ENCODE peak calls at places on chromosomes 4 and X, in eight cellular contexts. T, N, E, X, A, H, U and K are unnamed samples.

GRCh38 chr4:154549894-154550790 is at the start of gene PLRG1:
- DNase-seq in U (peak), X (peak), N (peak), T (peak), E (peak), H (peak), A (peak), K (peak)

GRCh38 chr4:184252136-184253071 is 34.7 kb upstream of the ENPP6 start:
- DNase-seq in H (no peak), A (no peak), E (no peak), N (no peak), T (no peak), X (no peak), U (peak), K (no peak)

GRCh38 chrX:77346859-77347258 is 100.3 kb upstream of the FGF16 start:
- DNase-seq in E (no peak), X (no peak), N (no peak), A (no peak), T (no peak), U (no peak), H (no peak), K (no peak)

GRCh38 chrX:21930986-21931385 is 9.5 kb upstream of the SMS start:
- DNase-seq in H (no peak), E (no peak), U (no peak), T (no peak), A (no peak), X (no peak), N (no peak), K (no peak)

GRCh38 chr4:38572798-38573197 is 91.2 kb upstream of the KLF3 start:
- DNase-seq in U (no peak), A (no peak), X (no peak), E (no peak), T (no peak), N (no peak), H (no peak), K (no peak)

GRCh38 chrX:17496407-17496806 is 121.4 kb downstream of the NHS start:
- DNase-seq in U (no peak), E (no peak), N (no peak), T (no peak), X (no peak), A (no peak), H (no peak), K (no peak)

GRCh38 chr4:86706923-86707597 is 112.9 kb downstream of the PTPN13 start:
- DNase-seq in U (no peak), A (no peak), E (no peak), N (no peak), H (no peak), X (no peak), T (no peak), K (no peak)

GRCh38 chrX:56248492-56248891 is 16.3 kb downstream of the KLF8 start:
- DNase-seq in U (peak), A (peak), H (peak), E (peak), N (peak), X (peak), T (peak), K (peak)

GRCh38 chr4:142883433-142883832 is 37.3 kb upstream of the INPP4B start:
- DNase-seq in E (peak), U (no peak), X (no peak), A (no peak), N (no peak), T (peak), H (no peak), K (peak)

DNA sequence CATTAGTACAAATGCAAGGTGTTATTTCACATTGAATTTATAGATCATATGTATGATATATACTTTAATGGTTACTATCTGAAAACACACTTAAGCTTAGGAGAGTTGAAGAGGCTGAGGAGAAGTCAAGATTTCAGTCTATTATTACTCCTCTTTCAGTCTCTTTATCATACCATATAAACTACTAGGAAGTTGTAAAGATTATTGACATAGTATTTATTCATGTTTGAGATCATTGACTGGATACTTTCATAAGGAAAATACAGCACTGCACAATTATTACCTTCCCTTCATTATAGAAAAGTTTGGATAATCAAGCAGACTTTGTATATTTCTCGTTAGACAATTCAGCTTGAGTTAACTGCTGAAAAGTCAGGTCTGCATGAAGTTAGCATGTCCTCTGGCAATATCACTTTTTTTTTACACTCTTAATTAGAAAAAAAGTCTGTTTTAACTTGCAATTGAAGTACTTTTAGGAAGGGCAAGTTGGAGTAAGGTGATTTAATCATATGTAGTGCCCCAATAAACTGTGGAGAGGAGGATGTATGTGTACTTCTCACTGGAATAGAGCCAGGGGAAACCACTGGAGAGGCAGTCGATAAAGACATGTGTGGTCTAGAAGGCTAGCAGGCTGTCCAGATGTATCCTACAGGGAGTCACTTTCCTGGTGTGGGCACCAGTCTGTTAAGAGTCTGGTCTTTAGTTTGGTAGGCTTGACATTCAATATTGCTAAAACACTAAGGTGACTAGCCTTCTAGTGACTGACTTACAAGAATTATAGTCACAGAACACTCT is 9.8 kb upstream of the SGMS2 start:
- DNase-seq in H (no peak), X (no peak), E (no peak), T (peak), A (no peak), N (no peak), U (no peak), K (no peak)
- H2AFZ ChIP-seq in H (no peak), X (no peak), E (no peak), T (no peak), A (no peak), N (no peak), U (no peak), K (no peak)

GRCh38 chr4:150173854-150174398 is 95.7 kb downstream of the DCLK2 start:
- DNase-seq in U (no peak), A (no peak), H (no peak), N (no peak), T (peak), E (no peak), X (no peak), K (no peak)
- TF ChIP-seq POLR2AphosphoS5 in U (no peak), A (no peak), H (no peak), N (no peak), T (peak), E (no peak), X (no peak), K (no peak)

DNA sequence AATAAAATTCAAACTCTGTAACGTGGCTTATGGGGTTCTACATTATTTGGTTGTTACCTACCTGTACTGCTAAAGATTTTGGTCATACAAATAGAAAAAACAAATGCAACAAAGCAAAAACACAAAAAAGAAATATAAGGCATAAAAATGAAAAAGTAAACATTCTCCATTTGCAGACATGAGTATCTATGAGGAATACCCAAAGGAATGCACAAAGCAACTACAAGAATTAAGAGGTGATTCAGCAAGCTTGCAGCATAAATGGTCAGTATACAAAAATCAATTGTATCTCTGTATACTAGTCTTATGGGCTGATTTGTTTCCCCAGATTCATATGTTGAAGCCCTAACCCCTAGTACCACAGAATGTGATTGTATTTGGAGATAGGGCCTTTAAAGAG is 3.6 kb upstream of the PDE5A start:
- DNase-seq in N (no peak), A (no peak), H (no peak), T (no peak), X (no peak), E (no peak), U (no peak), K (no peak)
- H3K4me2 ChIP-seq in N (no peak), A (no peak), H (no peak), T (no peak), X (no peak), E (no peak), U (no peak), K (no peak)

GRCh38 chrX:153557618-153558017 is 40.2 kb downstream of the ATP2B3 start:
- DNase-seq in T (no peak), N (no peak), U (no peak), E (no peak), X (no peak), A (no peak), H (no peak), K (no peak)

GRCh38 chrX:153551135-153551534 is 33.7 kb downstream of the ATP2B3 start:
- DNase-seq in H (no peak), N (no peak), T (no peak), U (no peak), A (no peak), E (no peak), X (no peak), K (no peak)

GRCh38 chrX:153556767-153557166 is 39.3 kb downstream of the ATP2B3 start:
- DNase-seq in H (no peak), X (no peak), U (no peak), T (no peak), E (no peak), A (no peak), N (no peak), K (no peak)

GRCh38 chrX:153549807-153550206 is 32.4 kb downstream of the ATP2B3 start:
- DNase-seq in A (no peak), U (peak), N (no peak), T (no peak), H (no peak), E (no peak), X (no peak), K (peak)

DNA sequence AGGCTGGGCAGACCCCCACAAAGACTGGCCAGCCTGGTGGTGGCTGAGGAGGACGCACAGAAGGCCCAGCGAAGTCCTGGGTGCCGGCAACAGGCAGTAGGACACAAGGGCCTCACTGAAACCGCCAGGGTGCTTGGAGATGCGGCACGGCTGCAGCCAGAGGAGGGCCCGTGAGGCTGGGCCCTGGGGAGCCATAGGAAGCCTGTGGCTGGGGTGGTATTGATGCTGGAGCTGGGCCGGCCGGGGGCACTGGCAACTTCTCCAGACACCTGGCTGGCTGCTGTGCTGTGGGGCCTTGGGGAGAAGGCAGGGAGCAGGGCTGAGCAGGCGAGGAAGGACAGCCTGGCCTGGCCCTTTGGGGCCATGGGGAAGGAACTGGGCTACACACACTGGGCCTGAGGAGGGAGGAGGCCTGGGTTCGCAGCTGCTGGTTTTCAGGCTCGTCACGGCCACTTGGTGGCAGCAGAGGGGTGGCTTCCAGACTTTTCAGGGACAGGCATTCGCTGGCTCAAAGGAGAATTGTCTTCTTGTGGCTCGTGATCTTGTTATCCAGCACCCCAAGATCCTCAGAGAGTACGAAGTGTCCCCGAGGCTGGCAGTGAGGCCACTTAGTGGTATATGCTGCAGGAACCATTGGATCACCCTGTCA is 37.2 kb downstream of the ATP2B3 start:
- DNase-seq in A (no peak), E (peak), T (peak), U (peak), N (peak), X (peak), H (peak), K (peak)
- H2AFZ ChIP-seq in A (no peak), E (no peak), T (no peak), U (no peak), N (no peak), X (no peak), H (no peak), K (no peak)

DNA sequence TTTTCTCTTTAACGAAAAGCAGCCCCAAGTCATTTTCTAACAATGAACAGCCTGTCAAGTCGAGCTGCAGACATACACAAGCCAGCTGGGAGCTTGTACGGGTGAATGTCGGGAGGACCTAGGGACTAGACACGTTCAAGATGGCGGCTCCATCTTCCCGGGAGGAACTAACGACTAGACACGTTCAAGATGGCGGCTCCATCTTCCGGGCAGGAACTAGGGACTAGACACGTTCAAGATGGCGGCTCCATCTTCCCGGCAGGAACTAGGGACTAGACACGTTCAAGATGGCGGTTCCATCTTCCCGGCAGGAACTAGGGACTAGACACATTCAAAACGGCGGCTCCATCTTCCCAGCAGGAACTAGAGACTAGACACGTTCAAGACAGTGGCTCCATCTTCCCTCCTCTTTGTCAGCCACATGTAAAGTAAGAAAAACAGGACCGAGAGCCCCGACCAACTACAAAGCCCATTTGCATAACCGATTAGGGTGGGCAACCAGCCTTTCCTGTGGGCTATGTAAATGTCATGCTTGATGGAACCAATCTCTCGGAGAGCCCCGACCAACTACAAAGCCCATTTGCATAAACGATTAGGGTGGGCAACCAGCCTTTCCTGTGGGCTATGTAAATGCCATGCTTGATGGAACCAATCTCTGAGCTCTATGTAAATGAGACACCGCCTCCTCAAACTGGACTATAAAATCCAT is 175.5 kb downstream of the DHRSX start:
- DNase-seq in T (peak), N (peak), H (no peak), X (peak), U (no peak), A (peak), E (no peak), K (no peak)
- TF ChIP-seq POLR2AphosphoS5 in T (no peak), N (no peak), H (no peak), X (peak), U (no peak), A (peak), E (no peak), K (no peak)

GRCh38 chr4:59553739-59554126 is 1646.4 kb upstream of the ADGRL3 start:
- DNase-seq in H (no peak), U (no peak), N (no peak), E (no peak), A (no peak), X (no peak), T (peak), K (no peak)

DNA sequence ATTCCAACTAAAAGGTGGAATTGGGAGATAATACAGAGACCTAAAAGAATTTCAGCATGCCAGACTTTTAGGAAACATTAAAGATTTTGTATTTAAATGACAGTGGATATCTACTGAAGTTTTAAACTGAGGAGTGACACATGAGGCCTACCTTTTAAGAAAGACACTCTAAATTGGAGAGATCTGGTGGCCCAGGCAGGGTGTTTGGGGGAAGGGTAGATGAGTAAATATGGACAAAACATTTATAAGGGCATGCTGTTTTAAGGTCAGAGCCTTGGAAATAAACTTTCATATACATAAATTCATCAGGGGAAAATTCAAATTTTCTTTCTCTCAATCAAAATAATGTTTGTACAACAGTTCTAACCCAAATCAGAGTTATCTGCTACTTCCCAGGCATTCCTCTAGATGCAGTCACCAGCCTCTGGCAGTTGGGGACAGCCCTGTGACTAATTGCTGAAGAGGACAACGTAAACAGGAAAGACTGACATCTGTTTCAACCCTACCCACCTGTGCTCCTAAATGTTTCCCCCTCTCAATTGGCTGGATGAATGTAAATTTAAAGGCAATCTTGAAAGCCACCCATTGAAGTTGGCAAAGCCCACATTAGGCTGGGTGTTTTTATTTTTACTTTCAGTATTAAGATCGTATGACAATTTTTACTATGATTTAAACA is 1646.9 kb upstream of the ADGRL3 start:
- DNase-seq in X (no peak), A (peak), E (no peak), N (peak), U (no peak), H (no peak), T (peak), K (no peak)
- H3K4me2 ChIP-seq in X (no peak), A (peak), E (no peak), N (peak), U (no peak), H (peak), T (peak), K (no peak)